ENCODE peak calls at places on chromosomes 3 and 15, in eight cellular contexts. C, J, K, A, T, O, U and N are unnamed samples.

GRCh38 chr15:59169337-59169736 is 37.3 kb upstream of the LDHAL6B start:
- DNase-seq in K (no peak), C (no peak), J (peak; percentile 24), U (no peak), T (no peak), O (peak; percentile 53), A (peak; percentile 92), N (no peak)

GRCh38 chr15:65374831-65375401 is 2.9 kb downstream of the IGDCC3 start:
- DNase-seq in A (no peak), K (no peak), T (no peak), U (no peak), O (no peak), J (no peak), C (no peak), N (no peak)

GRCh38 chr3:100042144-100042543 is 72.2 kb downstream of the FILIP1L start:
- DNase-seq in C (no peak), J (peak; percentile 53), K (no peak), T (no peak), O (peak; percentile 97), A (peak; percentile 91), U (no peak), N (no peak)

GRCh38 chr3:133892546-133893231 is 3.0 kb downstream of the RAB6B start:
- DNase-seq in T (no peak), J (no peak), K (no peak), A (no peak), C (no peak), U (no peak), O (no peak), N (no peak)

GRCh38 chr3:66041116-66041515 is 2.4 kb upstream of the MAGI1 start:
- DNase-seq in K (no peak), J (no peak), C (no peak), T (no peak), O (no peak), A (peak; percentile 85), U (no peak), N (no peak)

GRCh38 chr3:189952272-189952671 is 168.4 kb downstream of the P3H2 start:
- DNase-seq in K (no peak), J (no peak), C (no peak), A (no peak), T (no peak), O (no peak), U (no peak), N (no peak)

GRCh38 chr3:102449341-102449740 is 14.5 kb downstream of the ZPLD1 start:
- DNase-seq in U (no peak), C (no peak), J (no peak), K (no peak), T (no peak), A (no peak), O (no peak), N (no peak)

GRCh38 chr3:65914740-65915366 is 123.9 kb downstream of the MAGI1 start:
- DNase-seq in K (peak; percentile 56), O (peak; percentile 2), J (no peak), U (no peak), A (peak; percentile 37), C (peak; percentile 9), T (peak; percentile 41), N (no peak)

GRCh38 chr3:50428007-50428633 is 68.8 kb upstream of the TMEM115 start:
- DNase-seq in J (no peak), C (no peak), K (no peak), O (peak; percentile 52), U (no peak), A (no peak), T (no peak), N (no peak)

GRCh38 chr3:184715943-184716651 is 4.2 kb upstream of the MAGEF1 start:
- DNase-seq in K (no peak), C (no peak), A (peak; percentile 47), T (no peak), U (no peak), J (no peak), O (no peak), N (no peak)

GRCh38 chr3:124834723-124835718 is 52.1 kb downstream of the ITGB5 start:
- DNase-seq in K (no peak), T (peak; percentile 86), U (peak; percentile 75), A (peak; percentile 52), O (peak; percentile 75), J (peak; percentile 92), C (peak; percentile 98), N (peak; percentile 25)

GRCh38 chr3:46419816-46420215 is 12.8 kb downstream of the CCRL2 start:
- DNase-seq in U (no peak), C (no peak), T (no peak), O (no peak), A (no peak), K (no peak), J (no peak), N (no peak)

GRCh38 chr15:70087708-70088352 is 9.9 kb downstream of the TLE3 start:
- DNase-seq in O (no peak), K (no peak), J (no peak), C (no peak), U (no peak), T (no peak), A (no peak), N (no peak)

GRCh38 chr15:74545776-74546656 is 5.0 kb downstream of the ARID3B start:
- DNase-seq in T (peak; percentile 16), O (peak; percentile 99), C (peak; percentile 99), K (peak; percentile 88), U (peak; percentile 93), J (peak; percentile 97), A (peak; percentile 99), N (peak; percentile 89)

GRCh38 chr3:189903562-189904250 is 217.0 kb downstream of the P3H2 start:
- DNase-seq in U (no peak), T (no peak), J (peak; percentile 36), A (no peak), K (no peak), O (no peak), C (no peak), N (no peak)

GRCh38 chr3:105614288-105615030 is 247.8 kb downstream of the ALCAM start:
- DNase-seq in K (no peak), J (peak; percentile 32), O (no peak), U (no peak), T (no peak), C (no peak), A (peak; percentile 19), N (no peak)

GRCh38 chr15:56491110-56491722 is 26.3 kb upstream of the MNS1 start:
- DNase-seq in T (peak; percentile 90), C (peak; percentile 73), U (peak; percentile 71), O (peak; percentile 79), K (peak; percentile 94), A (peak; percentile 84), J (peak; percentile 86), N (peak; percentile 89)

GRCh38 chr15:34682673-34683072 is 72.1 kb downstream of the GJD2 start:
- DNase-seq in U (peak; percentile 72), J (no peak), A (peak; percentile 32), C (no peak), O (peak; percentile 62), K (no peak), T (no peak), N (no peak)

GRCh38 chr15:65971741-65971995 is 102.4 kb downstream of the RAB11A start:
- DNase-seq in O (no peak), A (no peak), C (no peak), K (no peak), J (no peak), T (no peak), U (no peak), N (no peak)

GRCh38 chr3:78420611-78421010 is 1347.2 kb downstream of the ROBO1 start:
- DNase-seq in T (no peak), K (no peak), A (no peak), O (no peak), J (no peak), U (no peak), C (no peak), N (no peak)

GRCh38 chr3:130378677-130379191 is 33.3 kb downstream of the COL6A5 start:
- DNase-seq in T (no peak), A (no peak), C (no peak), U (no peak), O (no peak), J (no peak), K (no peak), N (no peak)

GRCh38 chr3:52824037-52824436 is 6.4 kb downstream of the ITIH4 start:
- DNase-seq in U (no peak), O (no peak), T (no peak), A (no peak), K (no peak), J (no peak), C (no peak), N (no peak)

GRCh38 chr3:138845071-138845685 is 10.4 kb upstream of the PIK3CB start:
- DNase-seq in T (peak; percentile 77), O (no peak), A (no peak), K (no peak), C (no peak), J (no peak), U (no peak), N (no peak)

GRCh38 chr3:119562307-119562961 is 3.0 kb upstream of the CD80 start:
- DNase-seq in A (no peak), T (no peak), O (no peak), C (peak; percentile 65), J (no peak), U (no peak), K (no peak), N (no peak)
- H3K9me2 ChIP-seq in A (no peaks in the 10 kb centered on the region), T (peaks cover 3% of the 10 kb centered on the region), O (no peaks in the 10 kb centered on the region), C (no peaks in the 10 kb centered on the region), J (no peaks in the 10 kb centered on the region), U (no peaks in the 10 kb centered on the region), K (no peaks in the 10 kb centered on the region), N (no peaks in the 10 kb centered on the region)

GRCh38 chr3:144079634-144080033 is 108.0 kb downstream of the DIPK2A start:
- DNase-seq in U (no peak), J (no peak), C (no peak), T (no peak), A (no peak), K (no peak), O (no peak), N (no peak)
- H3K9me2 ChIP-seq in U (no peaks in the 10 kb centered on the region), J (no peaks in the 10 kb centered on the region), C (no peaks in the 10 kb centered on the region), T (peaks cover 4% of the 10 kb centered on the region), A (no peaks in the 10 kb centered on the region), K (no peaks in the 10 kb centered on the region), O (no peaks in the 10 kb centered on the region), N (no peaks in the 10 kb centered on the region)

DNA sequence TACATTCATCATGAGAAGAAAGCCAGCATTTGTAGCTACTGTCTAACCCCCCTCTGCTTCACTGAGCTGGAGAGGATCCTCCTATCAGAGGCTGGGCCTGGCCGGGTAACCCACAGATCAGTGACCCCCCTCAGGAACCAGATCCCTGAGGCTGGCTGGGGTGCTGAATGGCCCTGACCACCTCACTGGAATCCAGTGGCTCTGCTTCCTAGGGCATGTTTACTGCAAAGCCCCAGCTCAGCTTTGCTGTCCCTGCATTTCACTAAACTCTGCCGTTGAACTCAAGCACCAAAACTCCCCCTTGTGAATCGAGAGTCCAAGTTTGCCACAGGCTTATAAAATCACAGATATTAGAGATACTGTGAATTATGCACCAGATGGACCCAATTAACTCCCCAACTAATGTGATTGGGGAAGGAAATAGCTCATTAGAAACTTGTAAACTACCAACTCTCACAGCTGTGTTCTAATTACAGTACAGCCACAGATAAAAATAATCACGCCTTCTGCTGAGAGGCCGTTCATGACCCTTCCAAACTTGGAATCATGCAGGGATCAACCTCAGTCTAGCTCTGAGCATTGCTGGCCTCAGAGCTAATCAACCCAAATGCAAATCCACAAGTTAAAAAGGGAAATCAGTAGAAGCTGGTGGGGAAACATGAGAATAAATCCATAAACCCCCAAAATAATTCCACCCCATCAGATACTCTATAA is 47.0 kb downstream of the OCA2 start:
- DNase-seq in U (no peak), K (no peak), T (no peak), C (no peak), O (no peak), A (no peak), J (no peak), N (no peak)
- H3K9me2 ChIP-seq in U (no peaks in the 10 kb centered on the region), K (no peaks in the 10 kb centered on the region), T (no peaks in the 10 kb centered on the region), C (no peaks in the 10 kb centered on the region), O (no peaks in the 10 kb centered on the region), A (no peaks in the 10 kb centered on the region), J (no peaks in the 10 kb centered on the region), N (no peaks in the 10 kb centered on the region)

GRCh38 chr3:127103116-127103515 is 89.8 kb upstream of the PRR23E start:
- DNase-seq in T (no peak), K (no peak), O (no peak), J (no peak), C (no peak), U (no peak), A (no peak), N (no peak)
- H3K9me2 ChIP-seq in T (no peaks in the 10 kb centered on the region), K (no peaks in the 10 kb centered on the region), O (no peaks in the 10 kb centered on the region), J (no peaks in the 10 kb centered on the region), C (no peaks in the 10 kb centered on the region), U (no peaks in the 10 kb centered on the region), A (no peaks in the 10 kb centered on the region), N (no peaks in the 10 kb centered on the region)